ENCODE peak calls at places on chromosomes 2 and 18, in five cellular contexts. W is IMR-90; F is left colon; R is activated CD4-positive, CD25-positive, alpha-beta regulatory T cell treated with anti-CD3 and anti-CD28 coated beads, Interleukin-2, amount 50 U/mL, for 16 hours; X is stimulated activated CD4-positive, alpha-beta T cell treated with anti-CD3 and anti-CD28 coated beads, TNF-alpha, amount 100 ng/mL, for 4 hours. N is an unnamed sample.

GRCh38 chr18:46220116-46220515 is 115.9 kb downstream of the HAUS1 start:
- DNase-seq in W (peak; percentile 92), F (no peak), R (no peak), X (no peak), N (no peak)

GRCh38 chr2:96877513-96878159 is 7.8 kb upstream of the SEMA4C start:
- DNase-seq in W (no peak), F (no peak), R (no peak), X (no peak), N (no peak)

GRCh38 chr2:170587937-170588336 is 127.2 kb upstream of the SP5 start:
- DNase-seq in W (no peak), F (no peak), R (no peak), X (no peak), N (no peak)

GRCh38 chr18:2916184-2916583 is 69.4 kb downstream of the EMILIN2 start:
- DNase-seq in W (no peak), F (no peak), R (no peak), X (no peak), N (no peak)

GRCh38 chr2:201004370-201004769 is 40.9 kb upstream of the ORC2 start:
- DNase-seq in W (no peak), F (no peak), R (no peak), X (no peak), N (no peak)

GRCh38 chr2:216064684-216065083 is 16.9 kb downstream of the PECR start:
- DNase-seq in W (no peak), F (no peak), R (no peak), X (no peak), N (no peak)

GRCh38 chr2:204825054-204825453 is 279.8 kb downstream of the PARD3B start:
- DNase-seq in W (peak; percentile 7), F (no peak), R (no peak), X (no peak), N (no peak)

GRCh38 chr18:22188551-22189267 is 19.3 kb downstream of the GATA6 start:
- DNase-seq in W (no peak), F (no peak), R (no peak), X (no peak), N (no peak)

GRCh38 chr2:11719230-11719977 is 27.0 kb upstream of the LPIN1 start:
- DNase-seq in W (no peak), F (no peak), R (no peak), X (no peak), N (no peak)

GRCh38 chr2:205053827-205054410 is 508.6 kb downstream of the PARD3B start:
- DNase-seq in W (peak; percentile 52), F (no peak), R (no peak), X (no peak), N (no peak)